ENCODE peak calls at places on chromosomes 7 and 10, in nine cellular contexts. D, M, G, F, N, I, L, X and S are unnamed samples.
A peak's percentile ranks its signal among the peaks of the same experiment; 100 is the strongest.

GRCh38 chr10:3877092-3878000 is 92.3 kb upstream of the KLF6 start:
- DNase-seq in N (no peak), I (no peak), F (no peak), G (no peak), L (peak; percentile 45), D (no peak), M (no peak), X (no peak), S (no peak)

GRCh38 chr10:50788951-50789904 is 49.5 kb downstream of the ASAH2B start:
- DNase-seq in N (peak; percentile 51), L (no peak), X (peak; percentile 52), I (peak; percentile 59), G (peak; percentile 85), F (no peak), M (peak; percentile 57), D (peak; percentile 47), S (peak; percentile 29)

GRCh38 chr7:19403691-19404090 is 258.5 kb upstream of the FERD3L start:
- DNase-seq in F (no peak), D (no peak), M (no peak), G (no peak), I (no peak), N (no peak), X (no peak), L (no peak), S (no peak)

GRCh38 chr10:65570143-65571010 is 1355.5 kb upstream of the LRRTM3 start:
- DNase-seq in N (peak; percentile 72), F (no peak), I (peak; percentile 78), X (peak; percentile 29), G (peak; percentile 59), D (peak; percentile 72), M (peak; percentile 8), L (peak; percentile 60), S (no peak)

GRCh38 chr7:93890041-93890463 is 501 bp downstream of the TFPI2 start:
- DNase-seq in I (peak; percentile 67), F (peak; percentile 22), X (peak; percentile 46), D (peak; percentile 79), M (no peak), N (no peak), L (no peak), G (peak; percentile 81), S (no peak)

GRCh38 chr10:843703-844102 is 87.8 kb downstream of the LARP4B start:
- DNase-seq in G (peak; percentile 37), F (no peak), M (peak; percentile 55), X (no peak), I (no peak), D (no peak), L (no peak), N (no peak), S (no peak)

GRCh38 chr10:44865289-44865671 is 45.9 kb upstream of the TMEM72 start:
- DNase-seq in D (no peak), G (no peak), X (no peak), N (no peak), M (no peak), L (peak; percentile 43), F (no peak), I (peak; percentile 17), S (no peak)

GRCh38 chr10:42979730-42980467 is 97.0 kb upstream of the RET start:
- DNase-seq in I (no peak), L (peak; percentile 28), N (no peak), M (no peak), G (no peak), X (no peak), D (no peak), F (no peak), S (no peak)

GRCh38 chr10:30092151-30092790 is 32.9 kb upstream of the JCAD start:
- DNase-seq in N (peak; percentile 29), G (peak; percentile 25), L (no peak), I (no peak), F (no peak), D (no peak), X (peak; percentile 21), M (no peak), S (no peak)

GRCh38 chr10:1631282-1631681 is 106.0 kb downstream of the ADARB2 start:
- DNase-seq in X (no peak), L (no peak), N (no peak), M (no peak), D (no peak), F (no peak), I (no peak), G (no peak), S (no peak)

GRCh38 chr10:11838298-11838852 is 15.2 kb downstream of the PROSER2 start:
- DNase-seq in I (no peak), N (no peak), D (no peak), F (no peak), G (peak; percentile 75), L (no peak), M (no peak), X (peak; percentile 16), S (no peak)

GRCh38 chr10:35412900-35413491 is 76.7 kb downstream of the CCNY start:
- DNase-seq in N (no peak), F (no peak), M (peak; percentile 22), L (no peak), I (no peak), D (no peak), G (peak; percentile 50), X (peak; percentile 55), S (no peak)

GRCh38 chr10:8539056-8539455 is 484.6 kb downstream of the GATA3 start:
- DNase-seq in L (no peak), M (no peak), F (no peak), D (no peak), I (no peak), X (no peak), G (no peak), N (no peak), S (no peak)

GRCh38 chr10:7121154-7121797 is 289.6 kb downstream of the SFMBT2 start:
- DNase-seq in G (peak; percentile 4), D (peak; percentile 62), F (peak; percentile 44), X (no peak), N (peak; percentile 8), L (peak; percentile 69), M (peak; percentile 13), I (peak; percentile 75), S (no peak)

DNA sequence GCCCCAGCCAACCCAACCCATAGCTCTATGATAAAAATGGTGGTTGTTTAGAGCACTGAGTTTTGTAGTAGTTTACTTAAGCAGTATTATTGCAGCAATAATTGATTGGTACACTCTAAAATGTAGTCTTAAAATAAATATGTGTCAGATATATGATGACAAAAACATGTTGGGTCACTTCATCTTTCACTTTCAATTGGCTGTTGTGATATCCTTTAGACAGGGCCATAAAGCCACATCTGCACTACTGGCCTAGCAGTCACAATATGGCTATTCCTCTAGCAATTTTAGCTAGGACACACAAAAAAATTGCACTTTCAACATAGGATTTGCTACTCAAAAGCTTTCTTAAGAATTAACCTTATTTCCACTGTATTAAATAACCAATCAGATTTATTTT is 5.9 kb upstream of the CAV1 start:
- DNase-seq in L (no peak), N (no peak), X (no peak), F (peak; percentile 53), M (no peak), D (no peak), G (no peak), I (no peak), S (no peak)
- H3K4me3 ChIP-seq in L (no peak overlapping the region), N (no peak overlapping the region), X (no peak overlapping the region), F (no peak overlapping the region), M (no peak overlapping the region), D (no peak overlapping the region), G (no peak overlapping the region), I (no peak overlapping the region), S (no peak overlapping the region)

GRCh38 chr7:102297487-102298218 is 11.0 kb downstream of the SH2B2 start:
- DNase-seq in G (no peak), L (no peak), D (no peak), N (no peak), X (no peak), M (no peak), F (no peak), I (no peak), S (no peak)

GRCh38 chr7:102304668-102305067 is 18.0 kb downstream of the SH2B2 start:
- DNase-seq in G (no peak), F (no peak), X (no peak), N (no peak), M (no peak), I (no peak), D (no peak), L (no peak), S (no peak)

GRCh38 chr7:102302025-102302424 is 15.4 kb downstream of the SH2B2 start:
- DNase-seq in N (no peak), L (no peak), D (no peak), M (no peak), G (no peak), F (no peak), I (no peak), X (no peak), S (no peak)

GRCh38 chr7:102303669-102304422 is 17.2 kb downstream of the SH2B2 start:
- DNase-seq in X (no peak), N (no peak), M (no peak), G (no peak), F (no peak), L (no peak), I (peak; percentile 1), D (no peak), S (no peak)

GRCh38 chr7:102300643-102301211 is 14.1 kb downstream of the SH2B2 start:
- DNase-seq in X (no peak), G (no peak), D (no peak), L (no peak), N (no peak), F (no peak), M (no peak), I (peak; percentile 85), S (no peak)
- TF ChIP-seq CTCF in X (peak; percentile 31), G (peak; percentile 32), D (no peak), L (no peak), N (no peak), F (no peak), M (peak; percentile 6), I (peak; percentile 71), S (no peak)

GRCh38 chr10:127977368-127978009 is 70.6 kb downstream of the PTPRE start:
- DNase-seq in L (peak; percentile 70), N (no peak), F (no peak), D (peak; percentile 5), I (no peak), G (peak; percentile 65), X (peak; percentile 88), M (no peak), S (peak; percentile 23)
- H3K4me3 ChIP-seq in L (no peak overlapping the region), N (no peak overlapping the region), F (no peak overlapping the region), D (no peak overlapping the region), I (no peak overlapping the region), G (peak overlapping the region; percentile 22), X (peak overlapping the region; percentile 0), M (no peak overlapping the region), S (peak overlapping the region; percentile 25)

GRCh38 chr7:1020849-1021251 is 23.5 kb upstream of the GPR146 start:
- DNase-seq in D (no peak), G (no peak), N (no peak), F (no peak), I (no peak), L (no peak), X (no peak), M (no peak), S (no peak)
- TF ChIP-seq CTCF in D (peak; percentile 15), G (peak; percentile 29), N (peak; percentile 26), F (no peak), I (no peak), L (no peak), X (peak; percentile 23), M (peak; percentile 8), S (no peak)